ENCODE peak calls at places on chromosomes 5 and 9, in ten cellular contexts. O, F, L, C, Q, K, H, W, U and J are unnamed samples.

GRCh38 chr5:16013334-16014065 is 166.1 kb downstream of the MARCHF11 start:
- DNase-seq in O (no peak), Q (no peak), F (no peak), L (no peak), K (no peak), H (no peak), W (no peak), C (no peak), U (no peak), J (no peak)

GRCh38 chr9:114169029-114169939 is 13.9 kb downstream of the COL27A1 start:
- DNase-seq in Q (peak; percentile 85), C (no peak), L (peak; percentile 58), H (no peak), K (no peak), W (no peak), O (no peak), F (no peak), U (no peak), J (no peak)

GRCh38 chr5:52520171-52520570 is 267.5 kb upstream of the ITGA1 start:
- DNase-seq in U (no peak), W (no peak), F (no peak), H (no peak), O (no peak), K (no peak), C (no peak), L (no peak), Q (no peak), J (no peak)

GRCh38 chr9:88658311-88658822 is 123.4 kb downstream of the NXNL2 start:
- DNase-seq in H (peak; percentile 13), L (no peak), W (peak; percentile 29), K (peak; percentile 16), Q (peak; percentile 44), F (peak; percentile 39), U (no peak), O (no peak), C (no peak), J (no peak)

GRCh38 chr5:177458912-177459350 is 12.3 kb downstream of the PRR7 start:
- DNase-seq in U (no peak), C (no peak), W (no peak), O (peak; percentile 54), Q (peak; percentile 48), L (no peak), K (no peak), F (no peak), H (no peak), J (no peak)

GRCh38 chr5:127648997-127649550 is at the start of gene CTXN3:
- DNase-seq in C (no peak), L (no peak), U (no peak), H (no peak), W (no peak), O (no peak), F (peak; percentile 51), K (no peak), Q (no peak), J (no peak)

GRCh38 chr9:136306691-136307208 is 2.9 kb upstream of the CCDC187 start:
- DNase-seq in U (no peak), F (no peak), K (no peak), C (no peak), W (no peak), Q (no peak), O (no peak), L (no peak), H (no peak), J (no peak)

GRCh38 chr9:131875828-131876485 is 136.1 kb upstream of the RAPGEF1 start:
- DNase-seq in L (no peak), F (no peak), U (no peak), W (no peak), O (no peak), K (no peak), Q (peak; percentile 42), H (no peak), C (no peak), J (no peak)

GRCh38 chr5:115812372-115812771 is 4.1 kb downstream of the CDO1 start:
- DNase-seq in C (no peak), F (no peak), W (no peak), H (no peak), Q (no peak), O (no peak), U (no peak), K (no peak), L (no peak), J (no peak)

GRCh38 chr9:137691648-137692357 is 73.0 kb downstream of the EHMT1 start:
- DNase-seq in C (no peak), W (no peak), O (peak; percentile 69), F (peak; percentile 73), K (no peak), H (no peak), L (no peak), U (no peak), Q (no peak), J (no peak)

GRCh38 chr9:77161191-77161590 is 16.1 kb upstream of the VPS13A start:
- DNase-seq in C (no peak), U (no peak), W (no peak), L (no peak), O (no peak), F (no peak), Q (no peak), H (no peak), K (no peak), J (no peak)

GRCh38 chr5:99077254-99077640 is 148.4 kb upstream of the CHD1 start:
- DNase-seq in O (no peak), C (no peak), U (no peak), F (no peak), W (no peak), K (no peak), L (no peak), Q (no peak), H (no peak), J (no peak)

GRCh38 chr5:149693482-149693881 is 36.6 kb upstream of the PPARGC1B start:
- DNase-seq in K (no peak), Q (no peak), L (no peak), H (no peak), W (no peak), O (no peak), C (no peak), U (no peak), F (no peak), J (no peak)

GRCh38 chr5:95113489-95113888 is 171.4 kb downstream of the MCTP1 start:
- DNase-seq in U (peak; percentile 86), O (no peak), H (no peak), F (no peak), Q (peak; percentile 88), L (no peak), C (no peak), W (no peak), K (no peak), J (no peak)

GRCh38 chr5:7541898-7542297 is 146.0 kb downstream of the ADCY2 start:
- DNase-seq in W (no peak), U (no peak), O (no peak), H (no peak), L (no peak), Q (peak; percentile 4), F (no peak), K (no peak), C (no peak), J (no peak)

GRCh38 chr5:179089502-179089901 is 29.3 kb downstream of the ZNF354C start:
- DNase-seq in K (no peak), L (no peak), Q (no peak), U (no peak), F (no peak), H (no peak), C (no peak), W (no peak), O (no peak), J (no peak)
- H3K9me3 ChIP-seq in K (no peaks in the 10 kb centered on the region), L (peaks cover 18% of the 10 kb centered on the region), Q (no peaks in the 10 kb centered on the region), U (no peaks in the 10 kb centered on the region), F (peaks cover 21% of the 10 kb centered on the region), H (peaks cover 11% of the 10 kb centered on the region), C (peaks cover 67% of the 10 kb centered on the region), W (peaks cover 9% of the 10 kb centered on the region), O (peaks cover 67% of the 10 kb centered on the region), J (peaks cover 4% of the 10 kb centered on the region)

DNA sequence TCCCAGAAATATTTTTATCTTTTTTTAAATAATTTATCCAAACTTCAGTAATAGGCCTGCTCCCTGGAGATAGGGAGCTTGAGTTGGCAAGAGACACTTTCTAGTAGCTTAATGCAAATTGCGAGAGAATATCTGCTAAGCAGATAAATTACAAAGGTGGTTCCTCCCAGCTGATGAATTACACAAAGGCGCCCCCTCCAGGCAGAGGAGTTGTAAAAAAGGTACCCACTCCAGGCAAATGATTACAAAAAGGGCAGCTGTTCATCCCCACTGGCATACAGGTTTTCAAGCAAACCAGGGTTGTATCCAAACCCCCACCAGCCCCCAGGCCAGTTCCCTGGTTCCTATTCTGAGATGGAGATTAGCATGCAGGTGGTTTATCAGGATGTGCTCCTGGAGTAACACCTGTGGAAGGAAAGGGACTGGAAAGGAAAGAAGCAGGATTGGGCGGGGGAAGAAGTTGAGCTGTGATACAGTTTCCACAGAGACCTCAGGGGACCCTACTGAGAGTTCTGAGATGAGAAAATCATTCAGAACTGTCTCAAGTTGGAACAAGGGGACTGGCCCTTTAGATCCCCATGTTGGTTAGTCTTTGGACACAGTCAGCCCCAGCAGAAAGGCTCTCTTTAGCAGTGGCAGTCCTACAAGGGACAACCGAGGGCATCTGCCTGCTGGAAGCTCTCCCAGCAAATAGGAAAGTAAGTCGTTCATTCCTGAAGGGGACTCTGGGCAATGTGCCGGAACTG is 25.5 kb downstream of the ESM1 start:
- DNase-seq in K (no peak), L (no peak), F (no peak), C (no peak), W (no peak), Q (no peak), O (no peak), U (peak; percentile 44), H (no peak), J (no peak)
- TF ChIP-seq CTCF in K (no peak), L (no peak), F (no peak), C (peak; percentile 29), W (no peak), Q (peak; percentile 44), O (no peak), U (peak; percentile 41), H (no peak), J (no peak)

GRCh38 chr5:129768715-129769114 is 20.8 kb downstream of the MINAR2 start:
- DNase-seq in F (no peak), Q (no peak), L (no peak), O (no peak), W (no peak), K (no peak), U (no peak), C (no peak), H (no peak), J (no peak)
- H3K9me3 ChIP-seq in F (no peaks in the 10 kb centered on the region), Q (no peaks in the 10 kb centered on the region), L (no peaks in the 10 kb centered on the region), O (no peaks in the 10 kb centered on the region), W (no peaks in the 10 kb centered on the region), K (no peaks in the 10 kb centered on the region), U (no peaks in the 10 kb centered on the region), C (no peaks in the 10 kb centered on the region), H (no peaks in the 10 kb centered on the region), J (no peaks in the 10 kb centered on the region)

DNA sequence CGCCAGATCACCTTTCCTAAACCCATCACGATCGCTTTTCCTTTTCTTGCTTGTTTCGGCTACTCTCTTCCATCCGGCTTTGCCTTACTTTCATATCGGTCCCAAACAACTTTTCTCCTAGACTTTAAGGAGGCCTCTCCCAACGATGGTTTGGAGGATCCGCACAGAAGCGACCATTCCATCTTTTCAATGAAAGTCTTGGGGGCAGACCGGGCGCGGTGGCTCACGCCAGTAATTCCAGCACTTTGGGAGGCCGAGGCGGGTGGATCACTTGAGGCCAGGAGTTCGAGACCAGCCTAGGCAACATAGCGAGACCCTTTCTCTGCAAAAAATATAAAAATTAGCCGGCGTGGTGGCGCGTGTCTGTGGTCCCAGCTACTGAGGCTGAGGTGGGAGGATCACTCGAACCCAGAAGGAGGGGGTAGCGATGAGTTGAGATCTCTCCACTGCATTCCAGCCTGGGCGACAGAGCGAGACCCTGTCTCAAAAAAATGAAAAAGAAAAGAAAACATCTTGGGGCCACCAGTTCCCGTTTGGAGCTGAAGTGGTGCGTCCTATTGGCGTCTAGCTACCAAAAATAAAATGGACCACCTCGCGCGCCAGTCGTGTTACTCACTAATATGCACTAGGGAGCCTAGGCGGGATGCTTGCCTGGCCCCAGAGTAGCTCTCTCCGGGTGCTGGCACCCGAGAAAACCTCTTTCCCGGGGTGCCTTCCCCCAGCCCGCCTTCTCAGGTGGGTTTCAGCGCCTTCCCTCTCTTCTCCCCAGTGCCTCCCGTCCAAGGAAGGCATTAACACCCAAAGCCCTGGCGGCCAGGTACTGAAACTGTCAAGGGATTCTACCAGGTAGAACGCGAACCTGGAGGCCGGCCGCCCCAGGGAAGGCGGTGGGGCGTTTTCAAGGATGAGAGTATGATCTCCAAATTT is 800 bp upstream of the AP3B1 start:
- DNase-seq in H (peak; percentile 52), O (peak; percentile 65), F (peak; percentile 40), K (peak; percentile 56), U (peak; percentile 19), C (peak; percentile 76), L (peak; percentile 48), W (peak; percentile 69), Q (peak; percentile 25), J (peak; percentile 55)
- TF ChIP-seq CTCF in H (peak; percentile 40), O (no peak), F (no peak), K (peak; percentile 13), U (peak; percentile 29), C (peak; percentile 65), L (no peak), W (peak; percentile 40), Q (peak; percentile 12), J (peak; percentile 29)